ENCODE peak calls at places on chromosome 21, in nine cellular contexts. A is stimulated activated CD4-positive, alpha-beta T cell treated with anti-CD3 and anti-CD28 coated beads, Interleukin-4, amount 100 ng/mL, for 24 hours; W is natural killer cell treated with Interleukin-12 subunit alpha and Interleukin-12 subunit beta and Interleukin-15 and Interleukin-18, amount 100 ng/mL, for 72 hours; Q is AG08396; F is neural crest cell; U is stimulated activated CD8-positive, alpha-beta memory T cell treated with anti-CD3 and anti-CD28 coated beads, Interleukin-2, amount 100 ng/mL, for 48 hours; R is renal cortical epithelial cell; T is WERI-Rb-1; S is T47D. V is an unnamed sample.

GRCh38 chr21:45080639-45081414 is 6.4 kb downstream of the ADARB1 start:
- DNase-seq in A (peak), W (no peak), Q (peak), F (no peak), U (peak), R (peak), T (no peak), S (no peak), V (peak)

GRCh38 chr21:35178812-35179211 is 129.7 kb upstream of the RUNX1 start:
- DNase-seq in A (peak), W (no peak), Q (peak), F (no peak), U (no peak), R (peak), T (no peak), S (no peak), V (peak)

GRCh38 chr21:45167796-45168222 is 93.4 kb downstream of the ADARB1 start:
- DNase-seq in A (no peak), W (no peak), Q (peak), F (no peak), U (no peak), R (peak), T (no peak), S (no peak), V (no peak)

GRCh38 chr21:43726686-43727570 is 8.0 kb downstream of the PDXK start:
- DNase-seq in A (no peak), W (no peak), Q (no peak), F (no peak), U (no peak), R (no peak), T (no peak), S (no peak), V (peak)

GRCh38 chr21:19328954-19329353 is 925.4 kb upstream of the TMPRSS15 start:
- DNase-seq in A (no peak), W (no peak), Q (no peak), F (no peak), U (no peak), R (no peak), T (no peak), S (no peak), V (no peak)

GRCh38 chr21:36113647-36114428 is 21.0 kb upstream of the CBR3 start:
- DNase-seq in A (peak), W (no peak), Q (no peak), F (no peak), U (peak), R (no peak), T (no peak), S (no peak), V (no peak)

GRCh38 chr21:46057710-46058241 is 40.1 kb upstream of the COL6A2 start:
- DNase-seq in A (no peak), W (no peak), Q (no peak), F (no peak), U (no peak), R (no peak), T (peak), S (no peak), V (no peak)

GRCh38 chr21:34534522-34534921 is 22.5 kb upstream of the KCNE1 start:
- DNase-seq in A (no peak), W (peak), Q (no peak), F (no peak), U (no peak), R (peak), T (no peak), S (no peak), V (no peak)

GRCh38 chr21:45257673-45258341 is 29.9 kb downstream of the POFUT2 start:
- DNase-seq in A (no peak), W (no peak), Q (no peak), F (no peak), U (no peak), R (no peak), T (no peak), S (no peak), V (no peak)

GRCh38 chr21:39073063-39073462 is 110.2 kb downstream of the PSMG1 start:
- DNase-seq in A (no peak), W (no peak), Q (no peak), F (no peak), U (no peak), R (no peak), T (no peak), S (no peak), V (no peak)

GRCh38 chr21:14977814-14978213 is 87.0 kb downstream of the NRIP1 start:
- DNase-seq in A (no peak), W (no peak), Q (no peak), F (no peak), U (no peak), R (no peak), T (no peak), S (no peak), V (no peak)

GRCh38 chr21:45995686-45996179 is 14.2 kb downstream of the COL6A1 start:
- DNase-seq in A (no peak), W (peak), Q (no peak), F (no peak), U (no peak), R (no peak), T (peak), S (no peak), V (no peak)

GRCh38 chr21:45228171-45228641 is 59.5 kb downstream of the POFUT2 start:
- DNase-seq in A (peak), W (peak), Q (peak), F (no peak), U (peak), R (peak), T (no peak), S (no peak), V (peak)

GRCh38 chr21:20789696-20790095 is 208.5 kb upstream of the NCAM2 start:
- DNase-seq in A (no peak), W (no peak), Q (no peak), F (no peak), U (no peak), R (no peak), T (no peak), S (no peak), V (no peak)

GRCh38 chr21:32916522-32917099 is 109.1 kb upstream of the OLIG2 start:
- DNase-seq in A (no peak), W (no peak), Q (no peak), F (no peak), U (no peak), R (no peak), T (peak), S (no peak), V (peak)

GRCh38 chr21:39502631-39503030 is 50.9 kb downstream of the SH3BGR start:
- DNase-seq in A (no peak), W (no peak), Q (no peak), F (no peak), U (no peak), R (no peak), T (no peak), S (no peak), V (no peak)

GRCh38 chr21:26098758-26099157 is 71.8 kb downstream of the APP start:
- DNase-seq in A (no peak), W (no peak), Q (no peak), F (no peak), U (no peak), R (peak), T (no peak), S (peak), V (peak)

GRCh38 chr21:34006603-34007168 is 66.7 kb upstream of the MRPS6 start:
- DNase-seq in A (no peak), W (no peak), Q (no peak), F (no peak), U (no peak), R (no peak), T (no peak), S (no peak), V (no peak)

GRCh38 chr21:45404726-45405270 is at the start of gene COL18A1:
- DNase-seq in A (peak), W (no peak), Q (peak), F (peak), U (peak), R (no peak), T (peak), S (peak), V (peak)

GRCh38 chr21:27146268-27146667 is 179.4 kb upstream of the ADAMTS5 start:
- DNase-seq in A (no peak), W (no peak), Q (no peak), F (no peak), U (no peak), R (no peak), T (no peak), S (no peak), V (no peak)

GRCh38 chr21:15552914-15553491 is 176.8 kb upstream of the USP25 start:
- DNase-seq in A (no peak), W (no peak), Q (no peak), F (no peak), U (no peak), R (peak), T (no peak), S (peak), V (peak)

GRCh38 chr21:35398366-35398982 is 349.4 kb upstream of the RUNX1 start:
- DNase-seq in A (no peak), W (no peak), Q (no peak), F (no peak), U (no peak), R (no peak), T (no peak), S (no peak), V (peak)

GRCh38 chr21:36065497-36066036 is 4.3 kb upstream of the CBR1 start:
- DNase-seq in A (no peak), W (no peak), Q (peak), F (no peak), U (no peak), R (peak), T (no peak), S (no peak), V (no peak)

GRCh38 chr21:38646213-38646837 is 148.0 kb upstream of the ERG start:
- DNase-seq in A (peak), W (no peak), Q (peak), F (no peak), U (peak), R (peak), T (no peak), S (no peak), V (no peak)

GRCh38 chr21:36330904-36331303 is 10.9 kb downstream of the MORC3 start:
- DNase-seq in A (peak), W (no peak), Q (peak), F (peak), U (no peak), R (peak), T (peak), S (peak), V (peak)

GRCh38 chr21:31752967-31753366 is 21.0 kb upstream of the SCAF4 start:
- DNase-seq in A (no peak), W (no peak), Q (no peak), F (no peak), U (no peak), R (no peak), T (no peak), S (no peak), V (no peak)

V was measured in ACHN.